ENCODE peak calls at places on chromosomes 6 and 20, in ten cellular contexts. F is activated naive CD4-positive, alpha-beta T cell treated with anti-CD3 and anti-CD28 coated beads, Interleukin-2, amount 50 U/mL, for 16 hours; G is cardiac muscle cell; Q is activated T-cell treated with anti-CD3 and anti-CD28 coated beads for 4 hours; Z is activated CD4-positive, alpha-beta T cell treated with anti-CD3 and anti-CD28 coated beads, Interleukin-2, amount 50 U/mL, for 24 hours; Y is uterus; L is stimulated activated CD4-positive, alpha-beta T cell treated with anti-CD3 and anti-CD28 coated beads, Interleukin-1b, Interleukin-23, amount 100 ng/mL, for 24 hours; U is left ventricle myocardium superior; V is ureter; D is activated T-helper 1 cell treated with anti-CD3 and anti-CD28 coated beads, Interleukin-2, amount 50 U/mL, for 16 hours. B is an unnamed sample.
A peak's percentile ranks its signal among the peaks of the same experiment; 100 is the strongest.

GRCh38 chr6:164928366-164929154 is 380.8 kb downstream of the C6orf118 start:
- DNase-seq in F (no peak), G (no peak), Q (no peak), Z (no peak), Y (no peak), L (no peak), U (no peak), V (no peak), D (no peak), B (no peak)

GRCh38 chr6:136067731-136068341 is 182.3 kb downstream of the MTFR2 start:
- DNase-seq in F (no peak), G (peak; percentile 83), Q (no peak), Z (no peak), Y (no peak), L (no peak), U (no peak), V (no peak), D (no peak), B (no peak)

GRCh38 chr6:166715065-166715464 is 88.0 kb upstream of the RPS6KA2 start:
- DNase-seq in F (no peak), G (no peak), Q (no peak), Z (no peak), Y (no peak), L (no peak), U (no peak), V (no peak), D (no peak), B (no peak)

GRCh38 chr6:157223021-157223430 is 100.3 kb downstream of the TMEM242 start:
- DNase-seq in F (no peak), G (no peak), Q (no peak), Z (no peak), Y (peak; percentile 12), L (no peak), U (no peak), V (peak; percentile 37), D (no peak), B (no peak)

GRCh38 chr6:104686550-104687155 is 173.1 kb downstream of the HACE1 start:
- DNase-seq in F (no peak), G (no peak), Q (no peak), Z (no peak), Y (no peak), L (no peak), U (no peak), V (no peak), D (no peak), B (no peak)

GRCh38 chr6:105993769-105994521 is 92.2 kb upstream of the PRDM1 start:
- DNase-seq in F (peak; percentile 40), G (peak; percentile 29), Q (no peak), Z (peak; percentile 29), Y (peak; percentile 45), L (no peak), U (peak; percentile 63), V (no peak), D (peak; percentile 32), B (no peak)

GRCh38 chr20:46809961-46810360 is 84.7 kb upstream of the EYA2 start:
- DNase-seq in F (no peak), G (no peak), Q (no peak), Z (no peak), Y (no peak), L (no peak), U (no peak), V (no peak), D (no peak), B (no peak)

GRCh38 chr6:105726902-105727655 is 324.2 kb upstream of the PREP start:
- DNase-seq in F (no peak), G (no peak), Q (no peak), Z (no peak), Y (no peak), L (no peak), U (no peak), V (no peak), D (no peak), B (no peak)

GRCh38 chr6:146883640-146884531 is 285.1 kb downstream of the ADGB start:
- DNase-seq in F (no peak), G (no peak), Q (no peak), Z (no peak), Y (no peak), L (no peak), U (no peak), V (no peak), D (no peak), B (no peak)